ENCODE peak calls at places on chromosomes 12 and 14, in ten cellular contexts. One of them, this sample, is unnamed.

GRCh38 chr14:92867246-92867925 is 55.6 kb upstream of the CHGA start:
- DNase-seq in right atrium auricular region: no peak
- DNase-seq in pancreas: no peak
- DNase-seq in stomach: no peak
- DNase-seq in mammary epithelial cell: no peak
- DNase-seq in GM12878: no peak
- DNase-seq in endothelial cell of umbilical vein: no peak
- DNase-seq in lower lobe of right lung: no peak
- DNase-seq in AG04450: no peak
- DNase-seq in neural progenitor cell: no peak
- DNase-seq in this sample: no peak

GRCh38 chr12:76976777-76977465 is 88.4 kb downstream of the E2F7 start:
- DNase-seq in AG04450: no peak
- DNase-seq in GM12878: no peak
- DNase-seq in mammary epithelial cell: peak; percentile 19
- DNase-seq in lower lobe of right lung: no peak
- DNase-seq in pancreas: no peak
- DNase-seq in right atrium auricular region: no peak
- DNase-seq in stomach: no peak
- DNase-seq in endothelial cell of umbilical vein: peak; percentile 1
- DNase-seq in neural progenitor cell: no peak
- DNase-seq in this sample: no peak

GRCh38 chr14:21090194-21090939 is 8.1 kb downstream of the ZNF219 start:
- DNase-seq in lower lobe of right lung: peak; percentile 64
- DNase-seq in mammary epithelial cell: no peak
- DNase-seq in endothelial cell of umbilical vein: no peak
- DNase-seq in GM12878: no peak
- DNase-seq in stomach: no peak
- DNase-seq in AG04450: no peak
- DNase-seq in neural progenitor cell: peak; percentile 66
- DNase-seq in right atrium auricular region: no peak
- DNase-seq in pancreas: peak; percentile 82
- DNase-seq in this sample: no peak

GRCh38 chr12:107655281-107656065 is 30.1 kb upstream of the PWP1 start:
- DNase-seq in right atrium auricular region: no peak
- DNase-seq in neural progenitor cell: no peak
- DNase-seq in GM12878: no peak
- DNase-seq in AG04450: no peak
- DNase-seq in mammary epithelial cell: no peak
- DNase-seq in lower lobe of right lung: no peak
- DNase-seq in endothelial cell of umbilical vein: peak; percentile 67
- DNase-seq in pancreas: no peak
- DNase-seq in stomach: no peak
- DNase-seq in this sample: no peak

GRCh38 chr12:32568241-32568640 is 110.9 kb upstream of the DNM1L start:
- DNase-seq in stomach: no peak
- DNase-seq in neural progenitor cell: no peak
- DNase-seq in endothelial cell of umbilical vein: peak; percentile 87
- DNase-seq in AG04450: peak; percentile 39
- DNase-seq in right atrium auricular region: no peak
- DNase-seq in GM12878: no peak
- DNase-seq in lower lobe of right lung: no peak
- DNase-seq in mammary epithelial cell: peak; percentile 89
- DNase-seq in pancreas: no peak
- DNase-seq in this sample: no peak

GRCh38 chr12:50314629-50315312 is 31.5 kb upstream of the LIMA1 start:
- DNase-seq in endothelial cell of umbilical vein: peak; percentile 70
- DNase-seq in GM12878: no peak
- DNase-seq in neural progenitor cell: peak; percentile 64
- DNase-seq in pancreas: no peak
- DNase-seq in lower lobe of right lung: no peak
- DNase-seq in right atrium auricular region: no peak
- DNase-seq in stomach: no peak
- DNase-seq in mammary epithelial cell: no peak
- DNase-seq in AG04450: peak; percentile 38
- DNase-seq in this sample: no peak

GRCh38 chr12:16112626-16113560 is 164.6 kb downstream of the SLC15A5 start:
- DNase-seq in right atrium auricular region: no peak
- DNase-seq in pancreas: no peak
- DNase-seq in AG04450: no peak
- DNase-seq in mammary epithelial cell: no peak
- DNase-seq in neural progenitor cell: peak; percentile 54
- DNase-seq in lower lobe of right lung: no peak
- DNase-seq in GM12878: no peak
- DNase-seq in stomach: no peak
- DNase-seq in endothelial cell of umbilical vein: no peak
- DNase-seq in this sample: no peak

GRCh38 chr14:30874120-30874998 is at the start of gene COCH:
- DNase-seq in stomach: peak; percentile 50
- DNase-seq in GM12878: no peak
- DNase-seq in AG04450: no peak
- DNase-seq in endothelial cell of umbilical vein: no peak
- DNase-seq in right atrium auricular region: no peak
- DNase-seq in lower lobe of right lung: peak; percentile 47
- DNase-seq in neural progenitor cell: peak; percentile 86
- DNase-seq in mammary epithelial cell: no peak
- DNase-seq in pancreas: peak; percentile 71
- DNase-seq in this sample: no peak

GRCh38 chr12:115504241-115504941 is 773.1 kb downstream of the MED13L start:
- DNase-seq in endothelial cell of umbilical vein: no peak
- DNase-seq in AG04450: no peak
- DNase-seq in right atrium auricular region: no peak
- DNase-seq in lower lobe of right lung: no peak
- DNase-seq in GM12878: peak; percentile 72
- DNase-seq in mammary epithelial cell: no peak
- DNase-seq in stomach: no peak
- DNase-seq in neural progenitor cell: no peak
- DNase-seq in pancreas: no peak
- DNase-seq in this sample: no peak

GRCh38 chr14:61472025-61472672 is 150.8 kb downstream of the PRKCH start:
- DNase-seq in mammary epithelial cell: peak; percentile 97
- DNase-seq in GM12878: no peak
- DNase-seq in stomach: no peak
- DNase-seq in lower lobe of right lung: no peak
- DNase-seq in right atrium auricular region: no peak
- DNase-seq in AG04450: peak; percentile 95
- DNase-seq in neural progenitor cell: no peak
- DNase-seq in pancreas: no peak
- DNase-seq in endothelial cell of umbilical vein: peak; percentile 96
- DNase-seq in this sample: no peak

GRCh38 chr14:67446371-67447032 is 34.5 kb upstream of the PLEK2 start:
- DNase-seq in lower lobe of right lung: no peak
- DNase-seq in AG04450: no peak
- DNase-seq in endothelial cell of umbilical vein: no peak
- DNase-seq in neural progenitor cell: no peak
- DNase-seq in pancreas: no peak
- DNase-seq in GM12878: no peak
- DNase-seq in right atrium auricular region: no peak
- DNase-seq in stomach: no peak
- DNase-seq in mammary epithelial cell: no peak
- DNase-seq in this sample: no peak

GRCh38 chr12:96500686-96501085 is 11.3 kb downstream of the CFAP54 start:
- DNase-seq in stomach: no peak
- DNase-seq in GM12878: no peak
- DNase-seq in endothelial cell of umbilical vein: no peak
- DNase-seq in right atrium auricular region: no peak
- DNase-seq in pancreas: no peak
- DNase-seq in AG04450: no peak
- DNase-seq in neural progenitor cell: no peak
- DNase-seq in mammary epithelial cell: no peak
- DNase-seq in lower lobe of right lung: no peak
- DNase-seq in this sample: no peak
- TF ChIP-seq CTCF in stomach: no peak
- TF ChIP-seq CTCF in GM12878: peak; percentile 36
- TF ChIP-seq CTCF in endothelial cell of umbilical vein: peak; percentile 22
- TF ChIP-seq CTCF in right atrium auricular region: no peak
- TF ChIP-seq CTCF in pancreas: no peak
- TF ChIP-seq CTCF in AG04450: peak; percentile 35
- TF ChIP-seq CTCF in neural progenitor cell: no peak
- TF ChIP-seq CTCF in mammary epithelial cell: peak; percentile 16
- TF ChIP-seq CTCF in lower lobe of right lung: no peak
- TF ChIP-seq CTCF in this sample: no peak

GRCh38 chr12:52147983-52148540 is 43.8 kb downstream of the KRT80 start:
- DNase-seq in neural progenitor cell: no peak
- DNase-seq in stomach: no peak
- DNase-seq in AG04450: no peak
- DNase-seq in lower lobe of right lung: no peak
- DNase-seq in GM12878: no peak
- DNase-seq in pancreas: no peak
- DNase-seq in endothelial cell of umbilical vein: no peak
- DNase-seq in right atrium auricular region: no peak
- DNase-seq in mammary epithelial cell: no peak
- DNase-seq in this sample: no peak
- H3K27ac ChIP-seq in neural progenitor cell: no peak overlapping the region
- H3K27ac ChIP-seq in stomach: peak overlapping the region; percentile 85
- H3K27ac ChIP-seq in AG04450: peak overlapping the region; percentile 98
- H3K27ac ChIP-seq in lower lobe of right lung: peak overlapping the region; percentile 92
- H3K27ac ChIP-seq in GM12878: no peak overlapping the region
- H3K27ac ChIP-seq in pancreas: peak overlapping the region; percentile 67
- H3K27ac ChIP-seq in endothelial cell of umbilical vein: peak overlapping the region; percentile 98
- H3K27ac ChIP-seq in right atrium auricular region: peak overlapping the region; percentile 75
- H3K27ac ChIP-seq in mammary epithelial cell: peak overlapping the region; percentile 100
- H3K27ac ChIP-seq in this sample: peak overlapping the region; percentile 75

GRCh38 chr12:47268501-47269459 is 189.0 kb upstream of the AMIGO2 start:
- DNase-seq in neural progenitor cell: no peak
- DNase-seq in stomach: no peak
- DNase-seq in right atrium auricular region: no peak
- DNase-seq in lower lobe of right lung: no peak
- DNase-seq in GM12878: peak; percentile 32
- DNase-seq in pancreas: no peak
- DNase-seq in endothelial cell of umbilical vein: no peak
- DNase-seq in AG04450: no peak
- DNase-seq in mammary epithelial cell: peak; percentile 24
- DNase-seq in this sample: no peak
- TF ChIP-seq CTCF in neural progenitor cell: no peak
- TF ChIP-seq CTCF in stomach: no peak
- TF ChIP-seq CTCF in right atrium auricular region: no peak
- TF ChIP-seq CTCF in lower lobe of right lung: no peak
- TF ChIP-seq CTCF in GM12878: no peak
- TF ChIP-seq CTCF in pancreas: no peak
- TF ChIP-seq CTCF in endothelial cell of umbilical vein: no peak
- TF ChIP-seq CTCF in AG04450: no peak
- TF ChIP-seq CTCF in mammary epithelial cell: no peak
- TF ChIP-seq CTCF in this sample: no peak

DNA sequence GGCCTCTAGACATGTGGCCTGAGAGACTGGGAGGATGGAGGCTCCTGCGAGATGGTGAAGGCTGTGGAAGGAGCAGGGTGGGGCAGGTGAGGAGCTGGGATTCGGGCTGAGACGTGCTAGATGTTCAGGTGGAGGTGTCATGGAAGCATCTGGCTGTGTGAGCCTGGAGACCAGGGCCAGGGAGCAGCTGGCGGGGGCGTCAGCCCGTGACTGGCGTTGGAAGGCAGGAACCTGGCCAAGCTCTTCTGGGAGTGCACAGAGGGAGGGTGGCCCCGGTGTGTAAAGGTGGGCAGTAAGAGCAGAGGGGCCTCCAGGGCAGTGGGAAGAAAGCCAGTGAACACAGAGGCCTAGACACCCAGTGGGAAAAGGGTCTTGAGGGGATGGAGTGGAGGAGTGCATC is 55.1 kb upstream of the RD3L start:
- DNase-seq in right atrium auricular region: no peak
- DNase-seq in GM12878: no peak
- DNase-seq in lower lobe of right lung: no peak
- DNase-seq in mammary epithelial cell: no peak
- DNase-seq in neural progenitor cell: no peak
- DNase-seq in stomach: no peak
- DNase-seq in pancreas: no peak
- DNase-seq in AG04450: no peak
- DNase-seq in endothelial cell of umbilical vein: no peak
- DNase-seq in this sample: no peak
- H3K27ac ChIP-seq in right atrium auricular region: no peak overlapping the region
- H3K27ac ChIP-seq in GM12878: no peak overlapping the region
- H3K27ac ChIP-seq in lower lobe of right lung: no peak overlapping the region
- H3K27ac ChIP-seq in mammary epithelial cell: no peak overlapping the region
- H3K27ac ChIP-seq in neural progenitor cell: no peak overlapping the region
- H3K27ac ChIP-seq in stomach: no peak overlapping the region
- H3K27ac ChIP-seq in pancreas: no peak overlapping the region
- H3K27ac ChIP-seq in AG04450: no peak overlapping the region
- H3K27ac ChIP-seq in endothelial cell of umbilical vein: no peak overlapping the region
- H3K27ac ChIP-seq in this sample: no peak overlapping the region

This sample was measured in sigmoid colon.